ENCODE peak calls at places on chromosomes 7 and 10, in nine cellular contexts. F is choroid plexus epithelial cell, W is heart left ventricle, T is HCT116, Z is adipocyte, P is GM12865, R is IMR-90, K is tibial nerve, D is BE2C. E is an unnamed sample.

GRCh38 chr10:114697061-114697598 is 39.1 kb upstream of the ABLIM1 start:
- DNase-seq in F (no peak), W (peak; percentile 70), T (no peak), Z (peak; percentile 43), P (no peak), R (peak; percentile 37), K (no peak), D (no peak), E (no peak)

GRCh38 chr10:486668-487067 is 202.8 kb downstream of the DIP2C start:
- DNase-seq in F (no peak), W (no peak), T (no peak), Z (no peak), P (no peak), R (no peak), K (no peak), D (no peak), E (no peak)

GRCh38 chr7:31734456-31734855 is 47.4 kb downstream of the PPP1R17 start:
- DNase-seq in F (no peak), W (no peak), T (no peak), Z (peak; percentile 33), P (no peak), R (peak; percentile 23), K (no peak), D (no peak), E (no peak)

GRCh38 chr10:118394557-118395194 is 52.6 kb upstream of the FAM204A start:
- DNase-seq in F (no peak), W (no peak), T (no peak), Z (no peak), P (no peak), R (no peak), K (no peak), D (no peak), E (no peak)

GRCh38 chr7:30102281-30102680 is 32.5 kb upstream of the MTURN start:
- DNase-seq in F (no peak), W (no peak), T (no peak), Z (no peak), P (no peak), R (no peak), K (no peak), D (no peak), E (no peak)

GRCh38 chr7:45028920-45029344 is 28.9 kb downstream of the CCM2 start:
- DNase-seq in F (no peak), W (no peak), T (no peak), Z (no peak), P (no peak), R (no peak), K (no peak), D (no peak), E (no peak)

GRCh38 chr10:21431799-21432198 is 93.7 kb downstream of the SKIDA1 start:
- DNase-seq in F (no peak), W (no peak), T (no peak), Z (no peak), P (no peak), R (no peak), K (no peak), D (no peak), E (no peak)

GRCh38 chr10:86652361-86653202 is 1.8 kb upstream of the OPN4 start:
- DNase-seq in F (no peak), W (peak; percentile 15), T (no peak), Z (peak; percentile 30), P (no peak), R (peak; percentile 21), K (no peak), D (no peak), E (no peak)

GRCh38 chr7:142248166-142249160 is 9.4 kb downstream of the PRSS58 start:
- DNase-seq in F (no peak), W (no peak), T (no peak), Z (no peak), P (no peak), R (no peak), K (no peak), D (no peak), E (no peak)

GRCh38 chr10:110709964-110710587 is 65.9 kb downstream of the RBM20 start:
- DNase-seq in F (no peak), W (no peak), T (no peak), Z (no peak), P (no peak), R (no peak), K (no peak), D (no peak), E (no peak)

GRCh38 chr10:75226055-75226454 is 9.7 kb downstream of the COMTD1 start:
- DNase-seq in F (no peak), W (no peak), T (no peak), Z (no peak), P (no peak), R (no peak), K (no peak), D (no peak), E (no peak)
- H3K4me3 ChIP-seq in F (no peak overlapping the region), W (peak overlapping the region; percentile 9), T (no peak overlapping the region), Z (peak overlapping the region; percentile 71), P (no peak overlapping the region), R (no peak overlapping the region), K (no peak overlapping the region), D (no peak overlapping the region), E (no peak overlapping the region)

GRCh38 chr7:27142562-27143021 is 889 bp downstream of the HOXA5 start:
- DNase-seq in F (no peak), W (no peak), T (no peak), Z (no peak), P (no peak), R (no peak), K (no peak), D (no peak), E (no peak)

GRCh38 chr7:27143022-27143949 is at the start of gene HOXA5:
- DNase-seq in F (peak; percentile 27), W (no peak), T (no peak), Z (no peak), P (peak; percentile 85), R (peak; percentile 100), K (no peak), D (peak; percentile 36), E (no peak)

GRCh38 chr7:27141138-27141537 is 2.3 kb downstream of the HOXA5 start:
- DNase-seq in F (no peak), W (no peak), T (no peak), Z (no peak), P (no peak), R (no peak), K (no peak), D (no peak), E (no peak)

GRCh38 chr7:27140108-27140842 is 3.2 kb downstream of the HOXA5 start:
- DNase-seq in F (no peak), W (no peak), T (no peak), Z (no peak), P (no peak), R (no peak), K (no peak), D (no peak), E (no peak)

GRCh38 chr7:27141591-27142561 is 1.6 kb downstream of the HOXA5 start:
- DNase-seq in F (no peak), W (no peak), T (no peak), Z (no peak), P (no peak), R (no peak), K (no peak), D (no peak), E (no peak)
- H3K4me3 ChIP-seq in F (peak overlapping the region; percentile 5), W (peak overlapping the region; percentile 49), T (no peak overlapping the region), Z (peak overlapping the region; percentile 82), P (no peak overlapping the region), R (peak overlapping the region; percentile 93), K (peak overlapping the region; percentile 41), D (no peak overlapping the region), E (no peak overlapping the region)

GRCh38 chr10:24255115-24255895 is 46.4 kb downstream of the KIAA1217 start:
- DNase-seq in F (no peak), W (no peak), T (no peak), Z (no peak), P (no peak), R (no peak), K (no peak), D (no peak), E (no peak)

GRCh38 chr10:24257588-24257987 is 48.6 kb downstream of the KIAA1217 start:
- DNase-seq in F (no peak), W (no peak), T (no peak), Z (no peak), P (no peak), R (no peak), K (no peak), D (no peak), E (no peak)

GRCh38 chr10:24255907-24256306 is 47.0 kb downstream of the KIAA1217 start:
- DNase-seq in F (peak; percentile 25), W (peak; percentile 53), T (no peak), Z (no peak), P (no peak), R (no peak), K (no peak), D (no peak), E (no peak)

GRCh38 chr10:24254180-24254579 is 45.2 kb downstream of the KIAA1217 start:
- DNase-seq in F (peak; percentile 19), W (no peak), T (no peak), Z (no peak), P (no peak), R (peak; percentile 40), K (no peak), D (no peak), E (no peak)

DNA sequence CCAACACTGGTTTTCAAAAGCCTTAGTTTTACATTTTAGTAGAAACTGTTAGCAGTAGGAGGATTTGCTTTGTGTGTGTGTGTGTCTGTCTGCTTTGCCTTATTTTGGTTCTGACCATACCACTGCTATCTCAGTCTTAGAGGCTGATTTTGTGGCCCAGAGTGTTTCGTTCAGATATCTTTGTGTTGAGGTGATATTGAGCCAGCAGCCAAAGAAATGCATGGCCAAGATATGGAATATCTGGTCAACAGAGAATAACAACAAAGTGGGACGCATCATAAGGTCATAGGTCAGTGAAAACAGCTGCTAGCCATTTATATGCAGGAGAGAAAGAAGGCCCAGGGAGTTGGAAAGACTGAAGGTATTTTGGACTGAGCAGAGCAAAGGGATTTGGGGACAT is 47.7 kb downstream of the KIAA1217 start:
- DNase-seq in F (peak; percentile 28), W (no peak), T (no peak), Z (no peak), P (no peak), R (no peak), K (no peak), D (no peak), E (no peak)
- H3K4me3 ChIP-seq in F (no peak overlapping the region), W (no peak overlapping the region), T (no peak overlapping the region), Z (no peak overlapping the region), P (no peak overlapping the region), R (no peak overlapping the region), K (no peak overlapping the region), D (no peak overlapping the region), E (no peak overlapping the region)

GRCh38 chr10:80079312-80079613 is 798 bp downstream of the TMEM254 start:
- DNase-seq in F (no peak), W (no peak), T (no peak), Z (no peak), P (no peak), R (no peak), K (no peak), D (no peak), E (no peak)
- H3K4me3 ChIP-seq in F (peak overlapping the region; percentile 64), W (peak overlapping the region; percentile 69), T (peak overlapping the region; percentile 71), Z (peak overlapping the region; percentile 99), P (peak overlapping the region; percentile 95), R (peak overlapping the region; percentile 77), K (peak overlapping the region; percentile 72), D (peak overlapping the region; percentile 85), E (peak overlapping the region; percentile 74)

E was measured in GM12864.